ENCODE peak calls at places on chromosomes 12 and 14, in four cellular contexts. O is bronchial epithelial cell, F is thoracic aorta, Y is stomach. S is an unnamed sample.

GRCh38 chr12:72017054-72017651 is 78.5 kb downstream of the TPH2 start:
- DNase-seq in O (peak; percentile 72), F (no peak), Y (peak; percentile 69), S (peak; percentile 80)

GRCh38 chr14:70842851-70843462 is 33.6 kb upstream of the MAP3K9 start:
- DNase-seq in O (no peak), F (no peak), Y (no peak), S (no peak)

GRCh38 chr14:21454843-21455550 is 926 bp downstream of the CHD8 start:
- DNase-seq in O (peak; percentile 10), F (no peak), Y (no peak), S (no peak)

GRCh38 chr14:25411933-25412757 is 362.2 kb upstream of the STXBP6 start:
- DNase-seq in O (peak; percentile 24), F (no peak), Y (no peak), S (no peak)

GRCh38 chr12:50536831-50537537 is 32.2 kb downstream of the DIP2B start:
- DNase-seq in O (no peak), F (no peak), Y (no peak), S (no peak)

GRCh38 chr12:3035815-3036702 is 41.1 kb upstream of the TSPAN9 start:
- DNase-seq in O (no peak), F (no peak), Y (no peak), S (no peak)

GRCh38 chr12:107610030-107610859 is 75.4 kb upstream of the PWP1 start:
- DNase-seq in O (peak; percentile 34), F (no peak), Y (no peak), S (no peak)

GRCh38 chr14:33646692-33647260 is 304.1 kb downstream of the EGLN3 start:
- DNase-seq in O (peak; percentile 89), F (no peak), Y (no peak), S (no peak)

GRCh38 chr12:4899361-4899760 is 10.3 kb upstream of the KCNA1 start:
- DNase-seq in O (no peak), F (no peak), Y (no peak), S (no peak)

GRCh38 chr14:48125654-48126053 is 450.2 kb upstream of the MDGA2 start:
- DNase-seq in O (no peak), F (no peak), Y (no peak), S (peak; percentile 67)

GRCh38 chr14:53110103-53110502 is 43.0 kb downstream of the DDHD1 start:
- DNase-seq in O (no peak), F (no peak), Y (no peak), S (no peak)

GRCh38 chr12:115259968-115260806 is 576.2 kb upstream of the TBX3 start:
- DNase-seq in O (no peak), F (no peak), Y (no peak), S (no peak)

GRCh38 chr12:96294831-96295230 is 100.7 kb downstream of the ELK3 start:
- DNase-seq in O (no peak), F (no peak), Y (no peak), S (no peak)

GRCh38 chr14:56686416-56686815 is 106.8 kb downstream of the TMEM260 start:
- DNase-seq in O (no peak), F (no peak), Y (peak; percentile 41), S (peak; percentile 44)

GRCh38 chr12:91001306-91001705 is 3.5 kb downstream of the EPYC start:
- DNase-seq in O (peak; percentile 41), F (no peak), Y (no peak), S (no peak)